ENCODE peak calls at places on chromosome 2, in nine cellular contexts. D, Q, V, W, S, J, Y, X and H are unnamed samples.

GRCh38 chr2:232458661-232459418 is 2.9 kb downstream of the ALPI start:
- DNase-seq in D (no peak), Q (no peak), V (no peak), W (no peak), S (no peak), J (peak; percentile 31), Y (no peak), X (no peak), H (no peak)

GRCh38 chr2:102168026-102168425 is 18.8 kb upstream of the IL1RL2 start:
- DNase-seq in D (no peak), Q (no peak), V (no peak), W (no peak), S (no peak), J (no peak), Y (no peak), X (no peak), H (no peak)

GRCh38 chr2:217362710-217363109 is 502.8 kb upstream of the TNP1 start:
- DNase-seq in D (no peak), Q (no peak), V (no peak), W (no peak), S (no peak), J (no peak), Y (no peak), X (no peak), H (no peak)

GRCh38 chr2:232327089-232328037 is 51.2 kb upstream of the ALPP start:
- DNase-seq in D (no peak), Q (peak; percentile 80), V (peak; percentile 82), W (peak; percentile 77), S (peak; percentile 73), J (peak; percentile 91), Y (no peak), X (peak; percentile 70), H (peak; percentile 23)

GRCh38 chr2:172373761-172374160 is 53.6 kb upstream of the ITGA6 start:
- DNase-seq in D (no peak), Q (no peak), V (no peak), W (no peak), S (no peak), J (no peak), Y (no peak), X (no peak), H (no peak)

GRCh38 chr2:67055387-67056304 is 341.5 kb upstream of the ETAA1 start:
- DNase-seq in D (no peak), Q (no peak), V (no peak), W (no peak), S (peak; percentile 21), J (no peak), Y (no peak), X (no peak), H (no peak)

GRCh38 chr2:105929506-105929905 is 184.8 kb downstream of the NCK2 start:
- DNase-seq in D (no peak), Q (peak; percentile 27), V (no peak), W (no peak), S (peak; percentile 25), J (no peak), Y (no peak), X (peak; percentile 58), H (peak; percentile 55)

GRCh38 chr2:179749210-179749609 is 112.2 kb downstream of the ZNF385B start:
- DNase-seq in D (no peak), Q (no peak), V (no peak), W (no peak), S (peak; percentile 64), J (no peak), Y (no peak), X (peak; percentile 54), H (no peak)

GRCh38 chr2:226215902-226216503 is 583.6 kb downstream of the IRS1 start:
- DNase-seq in D (no peak), Q (peak; percentile 42), V (peak; percentile 61), W (no peak), S (peak; percentile 78), J (peak; percentile 86), Y (no peak), X (peak; percentile 73), H (no peak)

GRCh38 chr2:235634435-235635152 is 140.8 kb downstream of the AGAP1 start:
- DNase-seq in D (no peak), Q (no peak), V (no peak), W (no peak), S (no peak), J (no peak), Y (no peak), X (peak; percentile 43), H (no peak)

GRCh38 chr2:177818412-177818811 is 254.2 kb downstream of the PDE11A start:
- DNase-seq in D (no peak), Q (no peak), V (no peak), W (no peak), S (no peak), J (no peak), Y (no peak), X (no peak), H (no peak)

GRCh38 chr2:32750880-32751279 is 123.0 kb downstream of the TTC27 start:
- DNase-seq in D (no peak), Q (no peak), V (no peak), W (no peak), S (no peak), J (no peak), Y (no peak), X (no peak), H (no peak)